ENCODE peak calls at places on chromosomes 4 and X, in six cellular contexts. D is dorsolateral prefrontal cortex, C is IMR-90, J is activated B cell treated with CpG ODN at 0.5 μM for 24 hours, Q is neural progenitor cell, R is AG04450. G is an unnamed sample.

GRCh38 chrX:10591363-10592036 is 28.9 kb downstream of the MID1 start:
- DNase-seq in J (no peak), C (no peak), Q (peak; percentile 92), D (no peak), R (no peak), G (no peak)

GRCh38 chr4:174828845-174829701 is at the start of gene GLRA3:
- DNase-seq in D (peak; percentile 81), C (no peak), R (no peak), Q (peak; percentile 98), J (peak; percentile 35), G (no peak)

GRCh38 chrX:123884809-123885408 is 25.1 kb downstream of the XIAP start:
- DNase-seq in Q (peak; percentile 55), C (peak; percentile 52), D (no peak), R (no peak), J (no peak), G (no peak)

GRCh38 chrX:39808471-39808917 is 289.3 kb downstream of the BCOR start:
- DNase-seq in Q (no peak), J (no peak), C (peak; percentile 80), R (no peak), D (no peak), G (no peak)

GRCh38 chr4:53706422-53707032 is 115.2 kb upstream of the LNX1 start:
- DNase-seq in C (peak; percentile 71), D (no peak), Q (peak; percentile 68), R (no peak), J (no peak), G (no peak)

GRCh38 chr4:161404346-161405110 is 759.3 kb downstream of the FSTL5 start:
- DNase-seq in D (no peak), J (no peak), Q (no peak), R (no peak), C (no peak), G (no peak)

GRCh38 chrX:40434947-40435346 is 145.8 kb upstream of the ATP6AP2 start:
- DNase-seq in D (peak; percentile 33), J (no peak), Q (peak; percentile 48), C (peak; percentile 1), R (no peak), G (no peak)

GRCh38 chrX:150573702-150574101 is 5.3 kb downstream of the MTM1 start:
- DNase-seq in Q (no peak), C (no peak), D (no peak), R (no peak), J (no peak), G (no peak)

GRCh38 chr4:86508436-86508835 is 85.7 kb upstream of the PTPN13 start:
- DNase-seq in J (no peak), Q (no peak), D (no peak), R (peak; percentile 30), C (peak; percentile 62), G (no peak)

GRCh38 chrX:121642415-121642814 is 595.0 kb downstream of the GLUD2 start:
- DNase-seq in C (no peak), R (no peak), J (no peak), D (no peak), Q (no peak), G (no peak)

GRCh38 chrX:103531002-103531401 is 11.7 kb upstream of the RAB40A start:
- DNase-seq in C (peak; percentile 92), J (no peak), R (peak; percentile 44), Q (no peak), D (no peak), G (no peak)

GRCh38 chrX:153926863-153927685 is 1.0 kb upstream of the ARHGAP4 start:
- DNase-seq in Q (peak; percentile 31), D (no peak), R (no peak), J (peak; percentile 64), C (peak; percentile 10), G (no peak)

GRCh38 chr4:88549815-88550214 is 26.2 kb upstream of the PYURF start:
- DNase-seq in R (no peak), J (no peak), Q (no peak), D (no peak), C (no peak), G (no peak)

GRCh38 chr4:87068591-87069021 is 133.8 kb downstream of the AFF1 start:
- DNase-seq in Q (no peak), J (no peak), C (no peak), R (no peak), D (no peak), G (no peak)

GRCh38 chr4:73668806-73669205 is 48.6 kb upstream of the RASSF6 start:
- DNase-seq in R (no peak), Q (no peak), D (no peak), C (no peak), J (no peak), G (no peak)

GRCh38 chrX:54786972-54787371 is 11.1 kb downstream of the ITIH6 start:
- DNase-seq in J (no peak), Q (no peak), R (no peak), C (no peak), D (no peak), G (no peak)

GRCh38 chr4:73608677-73609594 is 11.3 kb downstream of the RASSF6 start:
- DNase-seq in R (no peak), D (no peak), J (no peak), C (peak; percentile 49), Q (no peak), G (no peak)

GRCh38 chrX:23008431-23009099 is 8.8 kb downstream of the DDX53 start:
- DNase-seq in C (peak; percentile 39), J (no peak), Q (peak; percentile 44), D (no peak), R (no peak), G (no peak)

GRCh38 chr4:74410272-74410671 is 34.7 kb upstream of the AREG start:
- DNase-seq in R (no peak), Q (no peak), D (no peak), J (no peak), C (peak; percentile 51), G (no peak)

DNA sequence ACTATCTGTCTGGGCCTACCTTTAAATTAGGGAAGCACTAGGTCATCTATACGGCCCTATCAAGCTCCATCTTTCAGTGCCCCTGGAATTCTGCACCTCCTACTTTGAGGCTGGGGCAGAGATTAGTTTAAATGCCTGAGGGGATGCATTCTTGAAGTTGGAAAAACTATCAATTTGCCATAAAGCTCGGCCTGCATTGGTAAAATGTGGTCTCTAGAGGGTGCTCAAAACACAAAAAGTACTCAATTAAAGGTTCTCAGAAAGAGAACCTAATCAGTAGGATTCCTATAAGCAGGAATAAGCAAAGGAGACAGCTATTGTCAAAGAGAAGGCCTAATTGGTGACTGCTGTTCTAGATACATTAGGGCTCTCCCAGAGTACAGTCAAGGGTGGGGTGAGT is 111.7 kb downstream of the AMER1 start:
- DNase-seq in C (peak; percentile 4), J (no peak), D (no peak), Q (peak; percentile 34), R (no peak), G (no peak)
- TF ChIP-seq CTCF in C (peak; percentile 44), J (no peak), D (peak; percentile 21), Q (peak; percentile 55), R (peak; percentile 25), G (no peak)

DNA sequence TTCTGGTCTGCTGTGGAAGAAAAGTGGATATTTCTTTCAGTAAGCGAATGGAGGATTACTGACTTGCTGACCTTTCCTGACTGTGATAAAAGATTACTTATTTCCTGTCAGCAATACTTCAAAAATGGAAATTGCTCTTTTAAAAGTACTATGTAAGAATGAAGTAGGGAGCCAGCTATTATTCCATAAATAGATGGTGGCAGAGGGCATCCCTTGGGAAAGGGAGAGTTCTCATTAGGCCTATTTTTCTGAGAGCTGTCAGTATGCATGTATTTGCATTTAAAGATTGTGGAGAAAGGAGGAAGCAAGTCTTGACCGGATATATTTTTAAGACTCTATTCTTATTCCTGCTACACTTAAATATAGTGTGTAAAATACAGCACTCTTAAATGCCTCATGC is 37.2 kb downstream of the TMEM47 start:
- DNase-seq in R (no peak), C (no peak), Q (no peak), D (no peak), J (no peak), G (no peak)
- TF ChIP-seq CTCF in R (no peak), C (no peak), Q (no peak), D (no peak), J (no peak), G (no peak)

GRCh38 chr4:145041378-145041777 is 56.6 kb downstream of the ANAPC10 start:
- DNase-seq in C (no peak), D (peak; percentile 27), Q (no peak), J (no peak), R (no peak), G (no peak)
- TF ChIP-seq CTCF in C (no peak), D (no peak), Q (no peak), J (no peak), R (no peak), G (no peak)

GRCh38 chr4:6573986-6574746 is 823 bp upstream of the MAN2B2 start:
- DNase-seq in D (no peak), J (no peak), Q (no peak), R (no peak), C (no peak), G (no peak)

GRCh38 chr4:6575503-6576240 is 683 bp downstream of the MAN2B2 start:
- DNase-seq in C (no peak), R (no peak), J (no peak), Q (no peak), D (no peak), G (no peak)

GRCh38 chr4:6573551-6573950 is 1.4 kb upstream of the MAN2B2 start:
- DNase-seq in J (no peak), R (no peak), D (no peak), Q (no peak), C (no peak), G (no peak)

GRCh38 chr4:6576512-6576911 is 1.5 kb downstream of the MAN2B2 start:
- DNase-seq in C (no peak), J (no peak), R (no peak), D (no peak), Q (no peak), G (no peak)

DNA sequence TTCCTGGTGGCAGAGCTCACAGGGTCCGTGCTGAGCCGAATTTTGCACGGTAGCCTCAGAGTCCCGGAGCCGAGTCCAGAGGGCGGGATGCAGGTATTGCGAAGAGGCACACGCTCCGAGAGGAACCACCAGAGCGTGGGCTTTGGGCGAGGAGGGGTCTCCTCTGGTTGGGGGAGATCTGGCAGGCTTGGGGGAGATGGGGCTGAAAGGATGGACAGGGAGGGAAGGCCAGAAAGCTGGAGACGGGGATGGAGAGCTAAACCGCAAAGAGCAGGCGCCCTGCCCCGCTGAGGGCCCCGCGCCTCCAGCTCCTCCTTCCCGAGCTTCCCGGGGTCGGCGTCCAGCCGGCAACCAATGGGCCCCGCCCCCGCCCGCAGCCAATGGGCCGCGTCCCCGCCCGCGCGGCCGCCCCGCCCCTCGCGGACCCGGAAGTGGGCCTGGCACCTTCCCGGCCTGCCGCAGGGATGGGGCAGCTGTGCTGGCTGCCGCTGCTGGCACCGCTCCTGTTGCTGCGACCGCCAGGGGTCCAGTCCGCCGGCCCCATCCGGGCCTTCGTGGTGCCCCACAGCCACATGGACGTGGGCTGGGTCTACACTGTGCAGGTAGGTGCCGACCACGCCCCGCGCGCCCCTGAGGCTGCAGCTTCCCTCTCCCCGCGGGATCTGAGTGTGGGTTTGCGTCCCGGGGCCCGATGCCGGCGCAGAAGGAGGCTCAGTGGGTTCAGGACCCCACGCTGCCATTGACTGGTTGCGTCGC is at the start of gene MAN2B2:
- DNase-seq in C (peak; percentile 63), J (peak; percentile 86), R (peak; percentile 11), D (peak; percentile 88), Q (peak; percentile 94), G (peak; percentile 70)
- TF ChIP-seq CTCF in C (peak; percentile 7), J (no peak), R (no peak), D (no peak), Q (peak; percentile 32), G (no peak)